ENCODE peak calls at places on chromosomes 1 and 21, in eight cellular contexts. Y is epithelial cell of esophagus; U is PC-9; L is pancreas; H is Panc1; W is CD8-positive, alpha-beta T cell; S is brain microvascular endothelial cell; K is dorsolateral prefrontal cortex. P is an unnamed sample.

GRCh38 chr1:81050390-81050789 is 750.3 kb upstream of the ADGRL2 start:
- DNase-seq in Y (no peak), U (no peak), L (no peak), H (no peak), W (no peak), S (no peak), K (no peak), P (no peak)

GRCh38 chr1:71658295-71658694 is 577.5 kb upstream of the ZRANB2 start:
- DNase-seq in Y (no peak), U (no peak), L (no peak), H (no peak), W (no peak), S (no peak), K (no peak), P (no peak)

GRCh38 chr1:115063238-115063901 is 25.9 kb downstream of the TSPAN2 start:
- DNase-seq in Y (peak; percentile 43), U (peak; percentile 33), L (no peak), H (no peak), W (no peak), S (no peak), K (no peak), P (no peak)

GRCh38 chr21:42097860-42098259 is 26.7 kb downstream of the UMODL1 start:
- DNase-seq in Y (peak; percentile 97), U (peak; percentile 69), L (no peak), H (peak; percentile 74), W (no peak), S (peak; percentile 98), K (no peak), P (no peak)

GRCh38 chr1:20136249-20136648 is 2.9 kb upstream of the PLA2G2F start:
- DNase-seq in Y (no peak), U (no peak), L (no peak), H (no peak), W (no peak), S (no peak), K (no peak), P (no peak)

GRCh38 chr1:185324118-185324517 is 7.1 kb upstream of the IVNS1ABP start:
- DNase-seq in Y (no peak), U (no peak), L (no peak), H (no peak), W (no peak), S (no peak), K (no peak), P (no peak)

GRCh38 chr1:58505286-58505685 is 41.2 kb downstream of the OMA1 start:
- DNase-seq in Y (no peak), U (no peak), L (no peak), H (no peak), W (no peak), S (no peak), K (no peak), P (no peak)

GRCh38 chr1:9591669-9592509 is 3.2 kb downstream of the TMEM201 start:
- DNase-seq in Y (no peak), U (no peak), L (no peak), H (no peak), W (no peak), S (no peak), K (peak; percentile 29), P (no peak)

GRCh38 chr1:107867892-107868291 is 97.1 kb downstream of the VAV3 start:
- DNase-seq in Y (no peak), U (no peak), L (no peak), H (no peak), W (no peak), S (no peak), K (no peak), P (no peak)

GRCh38 chr1:107865627-107866026 is 99.4 kb downstream of the VAV3 start:
- DNase-seq in Y (no peak), U (no peak), L (no peak), H (no peak), W (no peak), S (no peak), K (no peak), P (no peak)

GRCh38 chr1:107867422-107867821 is 97.6 kb downstream of the VAV3 start:
- DNase-seq in Y (no peak), U (no peak), L (no peak), H (no peak), W (no peak), S (no peak), K (no peak), P (no peak)

GRCh38 chr1:107863342-107863741 is 101.6 kb downstream of the VAV3 start:
- DNase-seq in Y (no peak), U (no peak), L (no peak), H (no peak), W (no peak), S (no peak), K (no peak), P (no peak)

DNA sequence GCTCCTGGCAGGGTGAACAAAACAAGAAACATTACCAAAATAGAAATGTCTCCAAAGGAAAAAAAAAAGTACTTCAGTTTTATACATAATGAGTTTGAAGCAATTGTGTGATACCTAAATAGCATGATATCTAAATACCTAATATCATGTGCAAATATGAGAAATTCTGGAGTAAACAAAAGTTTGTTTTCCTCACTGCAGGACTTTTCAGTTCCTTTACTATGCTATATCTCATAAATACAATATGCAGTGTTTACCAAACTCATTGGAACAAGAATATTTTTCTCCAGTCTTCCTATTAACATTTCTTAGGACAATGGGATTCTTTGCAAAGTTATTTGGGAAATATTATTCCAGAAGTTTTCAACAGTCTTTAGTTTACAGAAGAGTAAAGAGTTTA is 98.1 kb downstream of the VAV3 start:
- DNase-seq in Y (no peak), U (no peak), L (no peak), H (no peak), W (no peak), S (no peak), K (no peak), P (no peak)
- H3K4me3 ChIP-seq in Y (no peak overlapping the region), U (no peak overlapping the region), L (no peak overlapping the region), H (no peak overlapping the region), W (no peak overlapping the region), S (no peak overlapping the region), K (no peak overlapping the region), P (no peak overlapping the region)

DNA sequence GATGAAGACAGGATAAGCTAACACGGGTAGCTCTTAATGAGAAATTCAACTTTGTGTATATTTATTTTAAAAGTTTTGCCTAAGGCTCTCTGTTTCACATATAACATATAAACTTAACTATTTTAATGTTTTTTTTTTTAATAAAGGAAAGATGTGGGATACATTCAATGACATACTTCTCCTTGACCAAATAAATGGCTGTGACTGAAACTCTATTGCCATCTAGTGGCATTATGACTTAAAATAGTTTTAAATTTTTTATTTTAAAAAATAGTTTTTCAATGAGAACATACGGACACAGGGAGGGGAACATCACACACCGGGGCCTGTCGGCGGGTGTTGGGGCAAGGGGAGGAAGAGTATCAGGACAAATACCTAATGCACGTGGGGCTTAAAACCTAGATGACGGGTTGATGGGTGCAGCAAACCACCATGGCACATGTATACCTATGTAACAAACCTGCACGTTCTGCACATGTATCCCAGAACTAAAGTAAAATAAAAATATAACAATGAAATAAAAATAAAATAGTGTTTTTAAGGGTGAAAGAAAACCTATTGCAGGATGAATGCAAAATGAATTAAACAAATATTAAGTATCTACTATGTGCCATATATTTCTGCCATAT is 83.4 kb downstream of the LYST start:
- DNase-seq in Y (peak; percentile 44), U (peak; percentile 9), L (no peak), H (no peak), W (no peak), S (peak; percentile 16), K (no peak), P (no peak)
- TF ChIP-seq CTCF in Y (peak; percentile 30), U (peak; percentile 71), L (peak; percentile 28), H (peak; percentile 73), W (peak; percentile 63), S (no peak), K (peak; percentile 40), P (peak; percentile 27)

GRCh38 chr1:178939328-178939727 is 68.5 kb upstream of the ANGPTL1 start:
- DNase-seq in Y (no peak), U (no peak), L (no peak), H (no peak), W (no peak), S (no peak), K (no peak), P (no peak)
- H3K4me3 ChIP-seq in Y (no peak overlapping the region), U (no peak overlapping the region), L (no peak overlapping the region), H (no peak overlapping the region), W (no peak overlapping the region), S (no peak overlapping the region), K (no peak overlapping the region), P (no peak overlapping the region)

DNA sequence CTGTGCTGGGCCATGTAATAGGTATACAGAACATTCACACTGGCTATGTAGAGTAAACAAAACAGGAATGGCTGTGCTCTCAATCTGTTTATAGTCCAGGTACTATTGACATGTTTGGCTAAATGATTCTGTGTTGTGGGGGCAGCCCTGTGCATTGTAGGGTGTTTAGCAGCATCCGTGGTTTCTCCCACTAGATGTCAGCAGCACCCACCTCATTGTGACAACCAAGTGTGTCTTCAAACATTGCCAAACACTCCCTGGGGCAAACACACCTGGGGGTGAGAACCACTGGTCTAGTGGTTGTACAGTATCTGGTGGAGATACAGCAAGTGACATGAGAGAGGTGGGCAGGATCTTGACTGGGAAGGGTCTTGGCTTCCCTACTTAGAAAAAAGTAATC is 80.4 kb upstream of the SPATA6 start:
- DNase-seq in Y (peak; percentile 58), U (no peak), L (no peak), H (no peak), W (no peak), S (no peak), K (peak; percentile 40), P (no peak)
- TF ChIP-seq CTCF in Y (peak; percentile 55), U (peak; percentile 23), L (no peak), H (peak; percentile 57), W (no peak), S (peak; percentile 45), K (peak; percentile 35), P (no peak)

GRCh38 chr1:221726331-221726692 is 15.6 kb downstream of the DUSP10 start:
- DNase-seq in Y (no peak), U (no peak), L (no peak), H (no peak), W (no peak), S (no peak), K (no peak), P (no peak)

GRCh38 chr1:221725683-221726330 is 16.1 kb downstream of the DUSP10 start:
- DNase-seq in Y (peak; percentile 50), U (no peak), L (no peak), H (no peak), W (no peak), S (no peak), K (no peak), P (no peak)

GRCh38 chr1:221724931-221725605 is 16.8 kb downstream of the DUSP10 start:
- DNase-seq in Y (peak; percentile 81), U (no peak), L (no peak), H (no peak), W (no peak), S (peak; percentile 45), K (no peak), P (peak; percentile 79)

GRCh38 chr1:221728037-221728505 is 13.8 kb downstream of the DUSP10 start:
- DNase-seq in Y (no peak), U (no peak), L (no peak), H (no peak), W (no peak), S (no peak), K (no peak), P (no peak)

GRCh38 chr1:221727146-221728036 is 14.5 kb downstream of the DUSP10 start:
- DNase-seq in Y (no peak), U (no peak), L (no peak), H (no peak), W (no peak), S (no peak), K (no peak), P (peak; percentile 20)
- H3K4me3 ChIP-seq in Y (no peak overlapping the region), U (no peak overlapping the region), L (no peak overlapping the region), H (no peak overlapping the region), W (no peak overlapping the region), S (no peak overlapping the region), K (no peak overlapping the region), P (no peak overlapping the region)

P was measured in vagina.